ENCODE peak calls at places on chromosomes 4 and X, in six cellular contexts. O is activated T-cell treated with anti-CD3 and anti-CD28 coated beads for 1 hour, V is testis, L is neural crest cell, K is AG08396, M is HEK293T. F is an unnamed sample.
A peak's percentile ranks its signal among the peaks of the same experiment; 100 is the strongest.

GRCh38 chr4:61273237-61273636 is 73.1 kb downstream of the ADGRL3 start:
- DNase-seq in M (no peak), K (no peak), L (no peak), V (no peak), O (no peak), F (no peak)

GRCh38 chr4:67725132-67725531 is 24.2 kb upstream of the UBA6 start:
- DNase-seq in L (no peak), K (no peak), M (no peak), V (no peak), O (no peak), F (no peak)

GRCh38 chr4:109548655-109549054 is 11.4 kb upstream of the MCUB start:
- DNase-seq in M (no peak), O (no peak), V (no peak), K (peak; percentile 17), L (no peak), F (no peak)

GRCh38 chrX:54044877-54045328 is 630 bp upstream of the PHF8 start:
- DNase-seq in O (no peak), M (no peak), V (no peak), L (no peak), K (no peak), F (no peak)

GRCh38 chr4:23887989-23888388 is 1.9 kb downstream of the PPARGC1A start:
- DNase-seq in L (no peak), K (no peak), M (no peak), O (no peak), V (peak; percentile 40), F (no peak)

GRCh38 chr4:140186651-140187315 is 32.8 kb upstream of the MAML3 start:
- DNase-seq in V (no peak), M (no peak), K (peak; percentile 27), O (no peak), L (no peak), F (no peak)

GRCh38 chr4:140088317-140088967 is 65.5 kb downstream of the MAML3 start:
- DNase-seq in K (no peak), V (no peak), M (no peak), O (no peak), L (no peak), F (no peak)

GRCh38 chr4:142600952-142601351 is 245.1 kb downstream of the INPP4B start:
- DNase-seq in O (no peak), K (no peak), V (no peak), M (no peak), L (no peak), F (no peak)

GRCh38 chrX:27444093-27444908 is 18.8 kb downstream of the PPP4R3C start:
- DNase-seq in O (no peak), L (no peak), V (no peak), K (no peak), M (no peak), F (no peak)

GRCh38 chrX:120549483-120550452 is 11.0 kb downstream of the CUL4B start:
- DNase-seq in L (no peak), O (no peak), K (peak; percentile 57), M (no peak), V (no peak), F (no peak)

GRCh38 chr4:37803348-37803973 is 23.0 kb upstream of the PGM2 start:
- DNase-seq in K (no peak), L (no peak), V (no peak), O (no peak), M (no peak), F (peak; percentile 54)

GRCh38 chrX:110267874-110268273 is 50.0 kb downstream of the AMMECR1 start:
- DNase-seq in L (no peak), K (no peak), O (no peak), M (no peak), V (no peak), F (no peak)

GRCh38 chr4:126028871-126029270 is 714.1 kb downstream of the FAT4 start:
- DNase-seq in L (no peak), V (no peak), M (no peak), K (no peak), O (no peak), F (no peak)

GRCh38 chr4:153019906-153020305 is 83.8 kb downstream of the FHDC1 start:
- DNase-seq in L (no peak), V (no peak), M (no peak), K (no peak), O (no peak), F (no peak)

GRCh38 chr4:126843492-126844067 is 789.2 kb upstream of the INTU start:
- DNase-seq in L (no peak), V (no peak), M (no peak), O (no peak), K (no peak), F (no peak)

GRCh38 chr4:71974681-71975080 is 57.1 kb upstream of the NPFFR2 start:
- DNase-seq in L (no peak), V (no peak), O (no peak), K (no peak), M (no peak), F (no peak)

GRCh38 chr4:162347492-162348213 is 183.9 kb upstream of the FSTL5 start:
- DNase-seq in L (no peak), M (no peak), K (no peak), V (no peak), O (no peak), F (no peak)

GRCh38 chrX:115337735-115338134 is 48.2 kb downstream of the LUZP4 start:
- DNase-seq in M (no peak), V (no peak), L (no peak), K (peak; percentile 9), O (no peak), F (no peak)

GRCh38 chr4:172758586-172759340 is 409.8 kb upstream of the GALNT7 start:
- DNase-seq in L (no peak), M (no peak), V (no peak), K (peak; percentile 24), O (no peak), F (no peak)

GRCh38 chrX:45788941-45789348 is 588.3 kb upstream of the DIPK2B start:
- DNase-seq in O (no peak), V (no peak), L (no peak), M (no peak), K (no peak), F (no peak)

GRCh38 chr4:123363729-123364128 is 32.9 kb upstream of the SPRY1 start:
- DNase-seq in M (no peak), L (no peak), V (no peak), O (no peak), K (no peak), F (no peak)

GRCh38 chrX:133590703-133591505 is 175.6 kb upstream of the GPC4 start:
- DNase-seq in L (no peak), K (no peak), V (no peak), O (no peak), M (no peak), F (no peak)

GRCh38 chrX:53347948-53348347 is 66.6 kb upstream of the IQSEC2 start:
- DNase-seq in L (no peak), K (no peak), V (no peak), O (no peak), M (no peak), F (no peak)

GRCh38 chr4:7721984-7722551 is 217.6 kb downstream of the AFAP1 start:
- DNase-seq in K (no peak), L (no peak), O (no peak), M (peak; percentile 44), V (no peak), F (no peak)

GRCh38 chrX:132401935-132402334 is 86.9 kb downstream of the MBNL3 start:
- DNase-seq in K (no peak), M (no peak), L (no peak), V (no peak), O (no peak), F (no peak)

GRCh38 chrX:68746988-68747387 is 81.8 kb upstream of the EFNB1 start:
- DNase-seq in M (no peak), V (no peak), K (no peak), L (no peak), O (no peak), F (no peak)

GRCh38 chr4:15400911-15401671 is 26.7 kb upstream of the C1QTNF7 start:
- DNase-seq in O (no peak), K (peak; percentile 72), V (peak; percentile 42), L (no peak), M (no peak), F (peak; percentile 38)

GRCh38 chr4:105966046-105966445 is 70.8 kb downstream of the NPNT start:
- DNase-seq in V (no peak), M (peak; percentile 12), L (no peak), K (no peak), O (no peak), F (no peak)

GRCh38 chr4:98242538-98242937 is 18.6 kb upstream of the RAP1GDS1 start:
- DNase-seq in K (no peak), O (no peak), V (no peak), L (no peak), M (no peak), F (no peak)

F was measured in immature natural killer cell.